ENCODE peak calls at places on chromosomes 5 and 9, in six cellular contexts. S is esophagus squamous epithelium; F is CD8-positive, alpha-beta T cell; K is heart left ventricle; O is PC-3; C is HL-60. L is an unnamed sample.

GRCh38 chr9:72633966-72634365 is 112.6 kb downstream of the TMC1 start:
- DNase-seq in K (no peak), O (peak), C (no peak), S (no peak), F (no peak), L (peak)

GRCh38 chr9:706606-707451 is 134.7 kb upstream of the DMRT1 start:
- DNase-seq in K (peak), F (peak), C (peak), O (peak), S (no peak), L (no peak)

GRCh38 chr9:116589392-116590354 is 97.4 kb upstream of the TRIM32 start:
- DNase-seq in K (no peak), O (peak), S (no peak), C (peak), F (no peak), L (peak)

GRCh38 chr9:85647571-85647970 is 94.2 kb downstream of the AGTPBP1 start:
- DNase-seq in K (no peak), F (no peak), O (no peak), S (no peak), C (no peak), L (peak)

GRCh38 chr5:146520731-146521130 is 4.7 kb upstream of the GPR151 start:
- DNase-seq in C (no peak), O (peak), S (no peak), F (no peak), K (no peak), L (no peak)

GRCh38 chr5:111953351-111954127 is 196.5 kb upstream of the NREP start:
- DNase-seq in S (no peak), F (no peak), K (no peak), O (no peak), C (no peak), L (no peak)

GRCh38 chr5:142819816-142820215 is 49.6 kb downstream of the ARHGAP26 start:
- DNase-seq in S (no peak), F (no peak), K (no peak), O (peak), C (no peak), L (no peak)

GRCh38 chr5:135435467-135436330 is 11.4 kb downstream of the DCANP1 start:
- DNase-seq in C (no peak), F (no peak), O (no peak), S (no peak), K (no peak), L (no peak)

GRCh38 chr9:108854094-108854493 is 1.7 kb downstream of the ACTL7B start:
- DNase-seq in F (no peak), O (no peak), K (no peak), S (no peak), C (no peak), L (no peak)

GRCh38 chr9:108851138-108851537 is 4.6 kb downstream of the ACTL7B start:
- DNase-seq in S (no peak), O (no peak), F (no peak), C (no peak), K (no peak), L (no peak)

GRCh38 chr9:108854641-108855528 is 901 bp downstream of the ACTL7B start:
- DNase-seq in F (no peak), K (no peak), O (no peak), C (no peak), S (no peak), L (no peak)

GRCh38 chr9:108852089-108852488 is 3.7 kb downstream of the ACTL7B start:
- DNase-seq in F (no peak), O (no peak), S (no peak), K (no peak), C (no peak), L (no peak)

GRCh38 chr9:108850293-108850897 is 5.4 kb downstream of the ACTL7B start:
- DNase-seq in C (no peak), O (peak), S (no peak), F (no peak), K (no peak), L (peak)
- TF ChIP-seq CTCF in C (no peak), O (peak), S (no peak), F (no peak), K (no peak), L (peak)

GRCh38 chr9:97851450-97851883 is 1.6 kb upstream of the FOXE1 start:
- DNase-seq in S (no peak), K (no peak), C (no peak), O (no peak), F (no peak), L (no peak)
- H3K4me3 ChIP-seq in S (peak), K (no peak), C (no peak), O (no peak), F (no peak), L (no peak)

GRCh38 chr5:76818844-76819831 is at the start of gene F2RL1:
- DNase-seq in S (no peak), C (no peak), F (peak), K (peak), O (peak), L (no peak)

GRCh38 chr5:76819851-76820280 is 1.0 kb downstream of the F2RL1 start:
- DNase-seq in C (no peak), S (no peak), K (no peak), O (no peak), F (no peak), L (no peak)

GRCh38 chr5:76820491-76820890 is 1.7 kb downstream of the F2RL1 start:
- DNase-seq in F (no peak), K (no peak), O (peak), C (no peak), S (no peak), L (no peak)

GRCh38 chr5:76813982-76814562 is 4.8 kb upstream of the F2RL1 start:
- DNase-seq in S (no peak), K (no peak), C (no peak), F (no peak), O (peak), L (no peak)

DNA sequence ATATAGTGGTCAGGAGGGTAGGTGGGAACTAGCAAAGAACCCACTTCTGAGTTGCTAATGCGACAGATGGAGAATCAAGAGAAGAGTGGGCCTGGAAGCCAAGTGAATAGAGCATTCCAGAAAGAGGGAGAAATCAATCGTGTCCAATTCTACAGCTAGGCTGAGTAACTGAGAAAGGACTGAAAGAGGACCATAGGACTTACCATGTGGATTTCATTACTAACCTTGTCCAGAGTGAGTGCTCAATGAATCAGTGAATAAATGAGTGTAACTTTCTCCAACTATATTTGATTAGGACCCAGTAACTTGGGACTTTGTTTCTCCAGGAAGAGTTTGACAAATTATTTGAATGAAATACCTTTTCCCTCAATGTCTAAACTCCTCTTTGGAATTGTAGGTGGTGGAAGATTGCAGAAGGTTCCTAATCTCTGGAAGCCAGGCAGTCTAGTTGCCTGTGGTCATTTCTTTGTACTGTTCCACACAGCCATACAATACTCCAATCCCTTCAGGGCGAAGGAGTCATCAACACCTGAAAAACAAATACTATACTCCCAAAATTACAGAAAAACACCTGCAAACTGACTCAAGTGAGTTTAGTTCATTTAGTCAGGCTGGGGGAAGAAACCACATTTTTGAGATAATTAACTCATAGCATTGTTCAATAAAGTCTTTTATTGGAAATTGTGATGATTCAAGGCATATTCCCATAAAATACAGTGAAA is 2.6 kb upstream of the F2RL1 start:
- DNase-seq in O (no peak), S (no peak), C (no peak), K (no peak), F (no peak), L (no peak)
- TF ChIP-seq CTCF in O (no peak), S (no peak), C (no peak), K (no peak), F (no peak), L (no peak)

DNA sequence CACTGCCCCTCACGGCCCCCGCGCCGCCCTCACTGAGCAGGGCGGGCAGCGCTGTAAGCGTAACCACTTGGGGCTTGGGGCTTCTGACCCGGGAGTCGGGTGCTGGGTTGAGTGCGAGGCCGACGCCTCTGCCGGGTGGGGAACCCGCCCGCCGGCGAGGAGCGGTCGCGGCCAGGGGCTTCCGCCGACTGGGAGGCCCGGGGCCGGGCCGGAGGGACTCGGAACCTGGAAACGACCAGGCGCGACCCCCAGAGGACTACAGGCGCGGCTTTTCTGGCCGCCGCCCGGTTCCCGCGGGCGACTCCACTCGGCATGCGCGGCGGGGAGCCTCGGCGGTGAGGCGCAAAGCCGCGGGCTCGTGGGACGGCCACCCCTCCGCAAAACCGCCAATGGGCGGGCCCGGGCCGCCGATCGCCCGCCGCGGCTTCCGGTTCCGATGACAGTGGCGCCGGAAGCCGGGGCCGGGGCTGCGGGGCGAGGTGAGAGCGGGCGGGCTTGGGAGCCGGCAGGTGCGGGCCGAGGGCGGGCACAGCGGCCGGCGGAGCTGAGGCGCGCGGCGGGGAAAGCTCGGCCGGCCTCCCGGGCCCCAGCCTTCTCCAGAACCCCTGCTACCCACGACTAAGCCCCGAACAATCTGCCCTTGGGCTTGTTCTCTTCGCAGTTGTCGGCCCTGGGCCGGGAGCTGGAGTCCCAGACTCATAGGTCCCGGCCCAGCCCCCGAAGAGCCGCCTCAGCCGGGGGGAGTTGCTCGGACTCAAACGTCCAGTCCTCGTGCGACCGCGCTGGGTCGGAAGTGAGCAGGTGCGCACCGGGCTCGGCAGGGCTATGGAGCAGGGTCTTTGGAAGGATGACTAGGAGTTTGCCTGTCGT is at the start of gene RMND5B:
- DNase-seq in F (peak), S (no peak), O (peak), C (peak), K (peak), L (peak)
- H3K4me3 ChIP-seq in F (peak), S (peak), O (peak), C (peak), K (peak), L (peak)

DNA sequence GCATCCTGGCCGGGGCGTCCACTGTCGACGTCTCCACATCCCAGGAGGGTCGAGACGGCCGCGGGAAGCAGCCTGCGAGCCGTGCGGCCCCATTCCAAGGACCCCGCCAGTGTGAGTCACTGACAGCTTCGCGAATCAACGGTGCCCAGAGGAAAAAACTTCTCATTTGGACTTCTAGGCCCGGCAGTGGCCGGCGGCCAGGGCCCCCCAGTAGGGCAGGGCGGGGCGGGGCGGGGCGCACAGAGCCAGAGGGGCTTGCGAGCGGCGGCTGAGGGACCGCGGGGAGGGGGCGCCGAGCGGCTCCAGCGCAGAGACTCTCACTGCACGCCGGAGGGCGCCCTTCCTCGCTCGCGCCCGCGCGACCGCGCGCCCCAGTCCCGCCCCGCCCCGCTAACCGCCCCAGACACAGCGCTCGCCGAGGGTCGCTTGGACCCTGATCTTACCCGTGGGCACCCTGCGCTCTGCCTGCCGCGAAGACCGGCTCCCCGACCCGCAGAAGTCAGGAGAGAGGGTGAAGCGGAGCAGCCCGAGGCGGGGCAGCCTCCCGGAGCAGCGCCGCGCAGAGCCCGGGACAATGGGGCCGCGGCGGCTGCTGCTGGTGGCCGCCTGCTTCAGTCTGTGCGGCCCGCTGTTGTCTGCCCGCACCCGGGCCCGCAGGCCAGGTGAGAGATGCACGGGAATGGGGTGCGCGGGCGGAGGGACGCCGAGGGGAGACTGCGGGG is at the start of gene F2R:
- DNase-seq in K (peak), S (no peak), C (no peak), O (peak), F (peak), L (peak)
- TF ChIP-seq CTCF in K (peak), S (no peak), C (no peak), O (peak), F (peak), L (peak)

GRCh38 chr9:127846451-127847154 is 7.9 kb downstream of the ENG start:
- DNase-seq in C (no peak), K (peak), F (no peak), O (no peak), S (no peak), L (no peak)
- H3K4me3 ChIP-seq in C (no peak), K (peak), F (no peak), O (no peak), S (no peak), L (no peak)

L was measured in GM12865.